ENCODE peak calls at places on chromosomes 12 and 14, in eight cellular contexts. One of them, this sample, is unnamed.

GRCh38 chr12:32198555-32198954 is 91.9 kb downstream of the BICD1 start:
- DNase-seq in iris pigment epithelial cell: peak
- DNase-seq in activated naive CD4-positive, alpha-beta T cell treated with anti-CD3 and anti-CD28 coated beads, Interleukin-2, amount 10 ng/mL, durations not matched to agents 7 days and 5 days: no peak
- DNase-seq in activated CD8-positive, alpha-beta memory T cell treated with anti-CD3 and anti-CD28 coated beads, Interleukin-2, amount 10 ng/mL, durations not matched to agents 7 days and 5 days: no peak
- DNase-seq in activated CD4-positive, alpha-beta T cell treated with anti-CD3 and anti-CD28 coated beads, Interleukin-2, amount 50 U/mL, for 1 hour: no peak
- DNase-seq in sigmoid colon: no peak
- DNase-seq in NCI-H460: peak
- DNase-seq in stimulated activated CD8-positive, alpha-beta memory T cell treated with anti-CD3 and anti-CD28 coated beads, Interleukin-7, amount 100 ng/mL, for 1 hour: no peak
- DNase-seq in this sample: no peak

GRCh38 chr12:115726691-115727090 is 550.8 kb downstream of the MED13L start:
- DNase-seq in NCI-H460: no peak
- DNase-seq in stimulated activated CD8-positive, alpha-beta memory T cell treated with anti-CD3 and anti-CD28 coated beads, Interleukin-7, amount 100 ng/mL, for 1 hour: no peak
- DNase-seq in iris pigment epithelial cell: no peak
- DNase-seq in activated CD4-positive, alpha-beta T cell treated with anti-CD3 and anti-CD28 coated beads, Interleukin-2, amount 50 U/mL, for 1 hour: no peak
- DNase-seq in activated CD8-positive, alpha-beta memory T cell treated with anti-CD3 and anti-CD28 coated beads, Interleukin-2, amount 10 ng/mL, durations not matched to agents 7 days and 5 days: no peak
- DNase-seq in sigmoid colon: no peak
- DNase-seq in activated naive CD4-positive, alpha-beta T cell treated with anti-CD3 and anti-CD28 coated beads, Interleukin-2, amount 10 ng/mL, durations not matched to agents 7 days and 5 days: no peak
- DNase-seq in this sample: no peak

GRCh38 chr12:21884942-21885341 is 56.3 kb downstream of the ABCC9 start:
- DNase-seq in iris pigment epithelial cell: no peak
- DNase-seq in activated naive CD4-positive, alpha-beta T cell treated with anti-CD3 and anti-CD28 coated beads, Interleukin-2, amount 10 ng/mL, durations not matched to agents 7 days and 5 days: no peak
- DNase-seq in activated CD8-positive, alpha-beta memory T cell treated with anti-CD3 and anti-CD28 coated beads, Interleukin-2, amount 10 ng/mL, durations not matched to agents 7 days and 5 days: no peak
- DNase-seq in stimulated activated CD8-positive, alpha-beta memory T cell treated with anti-CD3 and anti-CD28 coated beads, Interleukin-7, amount 100 ng/mL, for 1 hour: no peak
- DNase-seq in activated CD4-positive, alpha-beta T cell treated with anti-CD3 and anti-CD28 coated beads, Interleukin-2, amount 50 U/mL, for 1 hour: no peak
- DNase-seq in NCI-H460: no peak
- DNase-seq in sigmoid colon: no peak
- DNase-seq in this sample: no peak

GRCh38 chr12:46442723-46443122 is 70.2 kb upstream of the SLC38A2 start:
- DNase-seq in NCI-H460: no peak
- DNase-seq in stimulated activated CD8-positive, alpha-beta memory T cell treated with anti-CD3 and anti-CD28 coated beads, Interleukin-7, amount 100 ng/mL, for 1 hour: no peak
- DNase-seq in activated naive CD4-positive, alpha-beta T cell treated with anti-CD3 and anti-CD28 coated beads, Interleukin-2, amount 10 ng/mL, durations not matched to agents 7 days and 5 days: no peak
- DNase-seq in sigmoid colon: no peak
- DNase-seq in activated CD4-positive, alpha-beta T cell treated with anti-CD3 and anti-CD28 coated beads, Interleukin-2, amount 50 U/mL, for 1 hour: no peak
- DNase-seq in iris pigment epithelial cell: no peak
- DNase-seq in activated CD8-positive, alpha-beta memory T cell treated with anti-CD3 and anti-CD28 coated beads, Interleukin-2, amount 10 ng/mL, durations not matched to agents 7 days and 5 days: no peak
- DNase-seq in this sample: no peak

GRCh38 chr14:70894868-70895267 is 12.4 kb upstream of the PCNX1 start:
- DNase-seq in stimulated activated CD8-positive, alpha-beta memory T cell treated with anti-CD3 and anti-CD28 coated beads, Interleukin-7, amount 100 ng/mL, for 1 hour: no peak
- DNase-seq in activated naive CD4-positive, alpha-beta T cell treated with anti-CD3 and anti-CD28 coated beads, Interleukin-2, amount 10 ng/mL, durations not matched to agents 7 days and 5 days: no peak
- DNase-seq in sigmoid colon: no peak
- DNase-seq in activated CD8-positive, alpha-beta memory T cell treated with anti-CD3 and anti-CD28 coated beads, Interleukin-2, amount 10 ng/mL, durations not matched to agents 7 days and 5 days: peak
- DNase-seq in activated CD4-positive, alpha-beta T cell treated with anti-CD3 and anti-CD28 coated beads, Interleukin-2, amount 50 U/mL, for 1 hour: no peak
- DNase-seq in iris pigment epithelial cell: no peak
- DNase-seq in NCI-H460: no peak
- DNase-seq in this sample: no peak

GRCh38 chr12:46933947-46934346 is 108.2 kb upstream of the SLC38A4 start:
- DNase-seq in activated CD8-positive, alpha-beta memory T cell treated with anti-CD3 and anti-CD28 coated beads, Interleukin-2, amount 10 ng/mL, durations not matched to agents 7 days and 5 days: no peak
- DNase-seq in activated naive CD4-positive, alpha-beta T cell treated with anti-CD3 and anti-CD28 coated beads, Interleukin-2, amount 10 ng/mL, durations not matched to agents 7 days and 5 days: no peak
- DNase-seq in iris pigment epithelial cell: peak
- DNase-seq in stimulated activated CD8-positive, alpha-beta memory T cell treated with anti-CD3 and anti-CD28 coated beads, Interleukin-7, amount 100 ng/mL, for 1 hour: no peak
- DNase-seq in activated CD4-positive, alpha-beta T cell treated with anti-CD3 and anti-CD28 coated beads, Interleukin-2, amount 50 U/mL, for 1 hour: no peak
- DNase-seq in NCI-H460: peak
- DNase-seq in sigmoid colon: no peak
- DNase-seq in this sample: peak

GRCh38 chr12:81627336-81628189 is 131.6 kb downstream of the PPFIA2 start:
- DNase-seq in iris pigment epithelial cell: peak
- DNase-seq in NCI-H460: peak
- DNase-seq in activated CD8-positive, alpha-beta memory T cell treated with anti-CD3 and anti-CD28 coated beads, Interleukin-2, amount 10 ng/mL, durations not matched to agents 7 days and 5 days: no peak
- DNase-seq in stimulated activated CD8-positive, alpha-beta memory T cell treated with anti-CD3 and anti-CD28 coated beads, Interleukin-7, amount 100 ng/mL, for 1 hour: no peak
- DNase-seq in activated CD4-positive, alpha-beta T cell treated with anti-CD3 and anti-CD28 coated beads, Interleukin-2, amount 50 U/mL, for 1 hour: no peak
- DNase-seq in sigmoid colon: no peak
- DNase-seq in activated naive CD4-positive, alpha-beta T cell treated with anti-CD3 and anti-CD28 coated beads, Interleukin-2, amount 10 ng/mL, durations not matched to agents 7 days and 5 days: no peak
- DNase-seq in this sample: peak

GRCh38 chr12:46493352-46494209 is 121.0 kb upstream of the SLC38A2 start:
- DNase-seq in iris pigment epithelial cell: peak
- DNase-seq in NCI-H460: peak
- DNase-seq in activated CD8-positive, alpha-beta memory T cell treated with anti-CD3 and anti-CD28 coated beads, Interleukin-2, amount 10 ng/mL, durations not matched to agents 7 days and 5 days: no peak
- DNase-seq in activated CD4-positive, alpha-beta T cell treated with anti-CD3 and anti-CD28 coated beads, Interleukin-2, amount 50 U/mL, for 1 hour: no peak
- DNase-seq in stimulated activated CD8-positive, alpha-beta memory T cell treated with anti-CD3 and anti-CD28 coated beads, Interleukin-7, amount 100 ng/mL, for 1 hour: no peak
- DNase-seq in sigmoid colon: no peak
- DNase-seq in activated naive CD4-positive, alpha-beta T cell treated with anti-CD3 and anti-CD28 coated beads, Interleukin-2, amount 10 ng/mL, durations not matched to agents 7 days and 5 days: no peak
- DNase-seq in this sample: no peak

GRCh38 chr12:93198086-93198485 is 179.6 kb upstream of the NUDT4 start:
- DNase-seq in activated CD4-positive, alpha-beta T cell treated with anti-CD3 and anti-CD28 coated beads, Interleukin-2, amount 50 U/mL, for 1 hour: no peak
- DNase-seq in stimulated activated CD8-positive, alpha-beta memory T cell treated with anti-CD3 and anti-CD28 coated beads, Interleukin-7, amount 100 ng/mL, for 1 hour: no peak
- DNase-seq in iris pigment epithelial cell: peak
- DNase-seq in NCI-H460: peak
- DNase-seq in activated CD8-positive, alpha-beta memory T cell treated with anti-CD3 and anti-CD28 coated beads, Interleukin-2, amount 10 ng/mL, durations not matched to agents 7 days and 5 days: no peak
- DNase-seq in activated naive CD4-positive, alpha-beta T cell treated with anti-CD3 and anti-CD28 coated beads, Interleukin-2, amount 10 ng/mL, durations not matched to agents 7 days and 5 days: no peak
- DNase-seq in sigmoid colon: no peak
- DNase-seq in this sample: no peak

GRCh38 chr12:52925717-52926595 is 21.1 kb upstream of the KRT8 start:
- DNase-seq in activated CD4-positive, alpha-beta T cell treated with anti-CD3 and anti-CD28 coated beads, Interleukin-2, amount 50 U/mL, for 1 hour: no peak
- DNase-seq in activated CD8-positive, alpha-beta memory T cell treated with anti-CD3 and anti-CD28 coated beads, Interleukin-2, amount 10 ng/mL, durations not matched to agents 7 days and 5 days: no peak
- DNase-seq in activated naive CD4-positive, alpha-beta T cell treated with anti-CD3 and anti-CD28 coated beads, Interleukin-2, amount 10 ng/mL, durations not matched to agents 7 days and 5 days: no peak
- DNase-seq in iris pigment epithelial cell: no peak
- DNase-seq in NCI-H460: no peak
- DNase-seq in stimulated activated CD8-positive, alpha-beta memory T cell treated with anti-CD3 and anti-CD28 coated beads, Interleukin-7, amount 100 ng/mL, for 1 hour: no peak
- DNase-seq in sigmoid colon: no peak
- DNase-seq in this sample: no peak

GRCh38 chr14:34665785-34666425 is 36.0 kb upstream of the SNX6 start:
- DNase-seq in activated naive CD4-positive, alpha-beta T cell treated with anti-CD3 and anti-CD28 coated beads, Interleukin-2, amount 10 ng/mL, durations not matched to agents 7 days and 5 days: no peak
- DNase-seq in stimulated activated CD8-positive, alpha-beta memory T cell treated with anti-CD3 and anti-CD28 coated beads, Interleukin-7, amount 100 ng/mL, for 1 hour: no peak
- DNase-seq in sigmoid colon: no peak
- DNase-seq in iris pigment epithelial cell: peak
- DNase-seq in NCI-H460: peak
- DNase-seq in activated CD8-positive, alpha-beta memory T cell treated with anti-CD3 and anti-CD28 coated beads, Interleukin-2, amount 10 ng/mL, durations not matched to agents 7 days and 5 days: no peak
- DNase-seq in activated CD4-positive, alpha-beta T cell treated with anti-CD3 and anti-CD28 coated beads, Interleukin-2, amount 50 U/mL, for 1 hour: no peak
- DNase-seq in this sample: peak

GRCh38 chr14:50659327-50659974 is 8.7 kb downstream of the SAV1 start:
- DNase-seq in activated CD4-positive, alpha-beta T cell treated with anti-CD3 and anti-CD28 coated beads, Interleukin-2, amount 50 U/mL, for 1 hour: no peak
- DNase-seq in NCI-H460: no peak
- DNase-seq in activated naive CD4-positive, alpha-beta T cell treated with anti-CD3 and anti-CD28 coated beads, Interleukin-2, amount 10 ng/mL, durations not matched to agents 7 days and 5 days: no peak
- DNase-seq in iris pigment epithelial cell: no peak
- DNase-seq in activated CD8-positive, alpha-beta memory T cell treated with anti-CD3 and anti-CD28 coated beads, Interleukin-2, amount 10 ng/mL, durations not matched to agents 7 days and 5 days: no peak
- DNase-seq in stimulated activated CD8-positive, alpha-beta memory T cell treated with anti-CD3 and anti-CD28 coated beads, Interleukin-7, amount 100 ng/mL, for 1 hour: no peak
- DNase-seq in sigmoid colon: no peak
- DNase-seq in this sample: no peak

GRCh38 chr12:49881400-49882247 is 22.1 kb downstream of the FAIM2 start:
- DNase-seq in activated CD4-positive, alpha-beta T cell treated with anti-CD3 and anti-CD28 coated beads, Interleukin-2, amount 50 U/mL, for 1 hour: no peak
- DNase-seq in stimulated activated CD8-positive, alpha-beta memory T cell treated with anti-CD3 and anti-CD28 coated beads, Interleukin-7, amount 100 ng/mL, for 1 hour: no peak
- DNase-seq in NCI-H460: no peak
- DNase-seq in activated CD8-positive, alpha-beta memory T cell treated with anti-CD3 and anti-CD28 coated beads, Interleukin-2, amount 10 ng/mL, durations not matched to agents 7 days and 5 days: no peak
- DNase-seq in sigmoid colon: no peak
- DNase-seq in activated naive CD4-positive, alpha-beta T cell treated with anti-CD3 and anti-CD28 coated beads, Interleukin-2, amount 10 ng/mL, durations not matched to agents 7 days and 5 days: no peak
- DNase-seq in iris pigment epithelial cell: no peak
- DNase-seq in this sample: no peak

GRCh38 chr12:108589840-108590229 is 8.0 kb downstream of the TMEM119 start:
- DNase-seq in activated naive CD4-positive, alpha-beta T cell treated with anti-CD3 and anti-CD28 coated beads, Interleukin-2, amount 10 ng/mL, durations not matched to agents 7 days and 5 days: no peak
- DNase-seq in sigmoid colon: no peak
- DNase-seq in NCI-H460: no peak
- DNase-seq in iris pigment epithelial cell: no peak
- DNase-seq in activated CD8-positive, alpha-beta memory T cell treated with anti-CD3 and anti-CD28 coated beads, Interleukin-2, amount 10 ng/mL, durations not matched to agents 7 days and 5 days: no peak
- DNase-seq in activated CD4-positive, alpha-beta T cell treated with anti-CD3 and anti-CD28 coated beads, Interleukin-2, amount 50 U/mL, for 1 hour: no peak
- DNase-seq in stimulated activated CD8-positive, alpha-beta memory T cell treated with anti-CD3 and anti-CD28 coated beads, Interleukin-7, amount 100 ng/mL, for 1 hour: no peak
- DNase-seq in this sample: no peak

GRCh38 chr12:13049816-13050215 is 5.6 kb downstream of the FAM234B start:
- DNase-seq in activated CD4-positive, alpha-beta T cell treated with anti-CD3 and anti-CD28 coated beads, Interleukin-2, amount 50 U/mL, for 1 hour: no peak
- DNase-seq in activated CD8-positive, alpha-beta memory T cell treated with anti-CD3 and anti-CD28 coated beads, Interleukin-2, amount 10 ng/mL, durations not matched to agents 7 days and 5 days: no peak
- DNase-seq in iris pigment epithelial cell: peak
- DNase-seq in stimulated activated CD8-positive, alpha-beta memory T cell treated with anti-CD3 and anti-CD28 coated beads, Interleukin-7, amount 100 ng/mL, for 1 hour: no peak
- DNase-seq in activated naive CD4-positive, alpha-beta T cell treated with anti-CD3 and anti-CD28 coated beads, Interleukin-2, amount 10 ng/mL, durations not matched to agents 7 days and 5 days: no peak
- DNase-seq in NCI-H460: no peak
- DNase-seq in sigmoid colon: no peak
- DNase-seq in this sample: no peak

GRCh38 chr12:12214201-12214600 is 52.6 kb downstream of the LRP6 start:
- DNase-seq in iris pigment epithelial cell: no peak
- DNase-seq in activated CD4-positive, alpha-beta T cell treated with anti-CD3 and anti-CD28 coated beads, Interleukin-2, amount 50 U/mL, for 1 hour: no peak
- DNase-seq in activated naive CD4-positive, alpha-beta T cell treated with anti-CD3 and anti-CD28 coated beads, Interleukin-2, amount 10 ng/mL, durations not matched to agents 7 days and 5 days: no peak
- DNase-seq in sigmoid colon: no peak
- DNase-seq in NCI-H460: no peak
- DNase-seq in activated CD8-positive, alpha-beta memory T cell treated with anti-CD3 and anti-CD28 coated beads, Interleukin-2, amount 10 ng/mL, durations not matched to agents 7 days and 5 days: no peak
- DNase-seq in stimulated activated CD8-positive, alpha-beta memory T cell treated with anti-CD3 and anti-CD28 coated beads, Interleukin-7, amount 100 ng/mL, for 1 hour: no peak
- DNase-seq in this sample: peak

GRCh38 chr12:131044136-131044535 is 90.4 kb downstream of the ADGRD1 start:
- DNase-seq in NCI-H460: no peak
- DNase-seq in activated naive CD4-positive, alpha-beta T cell treated with anti-CD3 and anti-CD28 coated beads, Interleukin-2, amount 10 ng/mL, durations not matched to agents 7 days and 5 days: no peak
- DNase-seq in iris pigment epithelial cell: no peak
- DNase-seq in sigmoid colon: peak
- DNase-seq in stimulated activated CD8-positive, alpha-beta memory T cell treated with anti-CD3 and anti-CD28 coated beads, Interleukin-7, amount 100 ng/mL, for 1 hour: no peak
- DNase-seq in activated CD4-positive, alpha-beta T cell treated with anti-CD3 and anti-CD28 coated beads, Interleukin-2, amount 50 U/mL, for 1 hour: no peak
- DNase-seq in activated CD8-positive, alpha-beta memory T cell treated with anti-CD3 and anti-CD28 coated beads, Interleukin-2, amount 10 ng/mL, durations not matched to agents 7 days and 5 days: no peak
- DNase-seq in this sample: no peak

GRCh38 chr12:8987589-8988205 is 1.6 kb upstream of the KLRG1 start:
- DNase-seq in activated CD8-positive, alpha-beta memory T cell treated with anti-CD3 and anti-CD28 coated beads, Interleukin-2, amount 10 ng/mL, durations not matched to agents 7 days and 5 days: no peak
- DNase-seq in sigmoid colon: no peak
- DNase-seq in stimulated activated CD8-positive, alpha-beta memory T cell treated with anti-CD3 and anti-CD28 coated beads, Interleukin-7, amount 100 ng/mL, for 1 hour: no peak
- DNase-seq in iris pigment epithelial cell: no peak
- DNase-seq in NCI-H460: no peak
- DNase-seq in activated CD4-positive, alpha-beta T cell treated with anti-CD3 and anti-CD28 coated beads, Interleukin-2, amount 50 U/mL, for 1 hour: no peak
- DNase-seq in activated naive CD4-positive, alpha-beta T cell treated with anti-CD3 and anti-CD28 coated beads, Interleukin-2, amount 10 ng/mL, durations not matched to agents 7 days and 5 days: no peak
- DNase-seq in this sample: no peak

GRCh38 chr14:36313898-36314297 is 6.5 kb downstream of the MBIP start:
- DNase-seq in stimulated activated CD8-positive, alpha-beta memory T cell treated with anti-CD3 and anti-CD28 coated beads, Interleukin-7, amount 100 ng/mL, for 1 hour: no peak
- DNase-seq in iris pigment epithelial cell: no peak
- DNase-seq in activated CD8-positive, alpha-beta memory T cell treated with anti-CD3 and anti-CD28 coated beads, Interleukin-2, amount 10 ng/mL, durations not matched to agents 7 days and 5 days: no peak
- DNase-seq in NCI-H460: no peak
- DNase-seq in activated CD4-positive, alpha-beta T cell treated with anti-CD3 and anti-CD28 coated beads, Interleukin-2, amount 50 U/mL, for 1 hour: no peak
- DNase-seq in activated naive CD4-positive, alpha-beta T cell treated with anti-CD3 and anti-CD28 coated beads, Interleukin-2, amount 10 ng/mL, durations not matched to agents 7 days and 5 days: no peak
- DNase-seq in sigmoid colon: no peak
- DNase-seq in this sample: peak

GRCh38 chr12:85803231-85803630 is 33.0 kb downstream of the RASSF9 start:
- DNase-seq in activated naive CD4-positive, alpha-beta T cell treated with anti-CD3 and anti-CD28 coated beads, Interleukin-2, amount 10 ng/mL, durations not matched to agents 7 days and 5 days: no peak
- DNase-seq in sigmoid colon: no peak
- DNase-seq in activated CD4-positive, alpha-beta T cell treated with anti-CD3 and anti-CD28 coated beads, Interleukin-2, amount 50 U/mL, for 1 hour: no peak
- DNase-seq in NCI-H460: peak
- DNase-seq in stimulated activated CD8-positive, alpha-beta memory T cell treated with anti-CD3 and anti-CD28 coated beads, Interleukin-7, amount 100 ng/mL, for 1 hour: no peak
- DNase-seq in iris pigment epithelial cell: no peak
- DNase-seq in activated CD8-positive, alpha-beta memory T cell treated with anti-CD3 and anti-CD28 coated beads, Interleukin-2, amount 10 ng/mL, durations not matched to agents 7 days and 5 days: no peak
- DNase-seq in this sample: no peak

GRCh38 chr12:33752854-33753253 is 269.4 kb upstream of the ALG10 start:
- DNase-seq in activated CD4-positive, alpha-beta T cell treated with anti-CD3 and anti-CD28 coated beads, Interleukin-2, amount 50 U/mL, for 1 hour: no peak
- DNase-seq in iris pigment epithelial cell: peak
- DNase-seq in activated CD8-positive, alpha-beta memory T cell treated with anti-CD3 and anti-CD28 coated beads, Interleukin-2, amount 10 ng/mL, durations not matched to agents 7 days and 5 days: no peak
- DNase-seq in stimulated activated CD8-positive, alpha-beta memory T cell treated with anti-CD3 and anti-CD28 coated beads, Interleukin-7, amount 100 ng/mL, for 1 hour: no peak
- DNase-seq in activated naive CD4-positive, alpha-beta T cell treated with anti-CD3 and anti-CD28 coated beads, Interleukin-2, amount 10 ng/mL, durations not matched to agents 7 days and 5 days: no peak
- DNase-seq in NCI-H460: no peak
- DNase-seq in sigmoid colon: no peak
- DNase-seq in this sample: no peak

GRCh38 chr12:5988659-5989116 is 43.6 kb upstream of the ANO2 start:
- DNase-seq in stimulated activated CD8-positive, alpha-beta memory T cell treated with anti-CD3 and anti-CD28 coated beads, Interleukin-7, amount 100 ng/mL, for 1 hour: peak
- DNase-seq in activated CD8-positive, alpha-beta memory T cell treated with anti-CD3 and anti-CD28 coated beads, Interleukin-2, amount 10 ng/mL, durations not matched to agents 7 days and 5 days: peak
- DNase-seq in activated naive CD4-positive, alpha-beta T cell treated with anti-CD3 and anti-CD28 coated beads, Interleukin-2, amount 10 ng/mL, durations not matched to agents 7 days and 5 days: peak
- DNase-seq in sigmoid colon: peak
- DNase-seq in NCI-H460: peak
- DNase-seq in activated CD4-positive, alpha-beta T cell treated with anti-CD3 and anti-CD28 coated beads, Interleukin-2, amount 50 U/mL, for 1 hour: peak
- DNase-seq in iris pigment epithelial cell: peak
- DNase-seq in this sample: peak

GRCh38 chr14:51643137-51643536 is 8.6 kb upstream of the FRMD6 start:
- DNase-seq in sigmoid colon: no peak
- DNase-seq in activated CD4-positive, alpha-beta T cell treated with anti-CD3 and anti-CD28 coated beads, Interleukin-2, amount 50 U/mL, for 1 hour: no peak
- DNase-seq in iris pigment epithelial cell: peak
- DNase-seq in activated CD8-positive, alpha-beta memory T cell treated with anti-CD3 and anti-CD28 coated beads, Interleukin-2, amount 10 ng/mL, durations not matched to agents 7 days and 5 days: no peak
- DNase-seq in stimulated activated CD8-positive, alpha-beta memory T cell treated with anti-CD3 and anti-CD28 coated beads, Interleukin-7, amount 100 ng/mL, for 1 hour: no peak
- DNase-seq in activated naive CD4-positive, alpha-beta T cell treated with anti-CD3 and anti-CD28 coated beads, Interleukin-2, amount 10 ng/mL, durations not matched to agents 7 days and 5 days: no peak
- DNase-seq in NCI-H460: no peak
- DNase-seq in this sample: no peak

GRCh38 chr12:91813701-91814100 is 331.9 kb downstream of the BTG1 start:
- DNase-seq in sigmoid colon: no peak
- DNase-seq in NCI-H460: no peak
- DNase-seq in iris pigment epithelial cell: peak
- DNase-seq in activated naive CD4-positive, alpha-beta T cell treated with anti-CD3 and anti-CD28 coated beads, Interleukin-2, amount 10 ng/mL, durations not matched to agents 7 days and 5 days: no peak
- DNase-seq in activated CD8-positive, alpha-beta memory T cell treated with anti-CD3 and anti-CD28 coated beads, Interleukin-2, amount 10 ng/mL, durations not matched to agents 7 days and 5 days: no peak
- DNase-seq in stimulated activated CD8-positive, alpha-beta memory T cell treated with anti-CD3 and anti-CD28 coated beads, Interleukin-7, amount 100 ng/mL, for 1 hour: no peak
- DNase-seq in activated CD4-positive, alpha-beta T cell treated with anti-CD3 and anti-CD28 coated beads, Interleukin-2, amount 50 U/mL, for 1 hour: no peak
- DNase-seq in this sample: no peak

GRCh38 chr14:69694730-69695663 is 71.9 kb upstream of the SRSF5 start:
- DNase-seq in NCI-H460: no peak
- DNase-seq in activated CD8-positive, alpha-beta memory T cell treated with anti-CD3 and anti-CD28 coated beads, Interleukin-2, amount 10 ng/mL, durations not matched to agents 7 days and 5 days: no peak
- DNase-seq in sigmoid colon: no peak
- DNase-seq in activated CD4-positive, alpha-beta T cell treated with anti-CD3 and anti-CD28 coated beads, Interleukin-2, amount 50 U/mL, for 1 hour: no peak
- DNase-seq in activated naive CD4-positive, alpha-beta T cell treated with anti-CD3 and anti-CD28 coated beads, Interleukin-2, amount 10 ng/mL, durations not matched to agents 7 days and 5 days: no peak
- DNase-seq in iris pigment epithelial cell: peak
- DNase-seq in stimulated activated CD8-positive, alpha-beta memory T cell treated with anti-CD3 and anti-CD28 coated beads, Interleukin-7, amount 100 ng/mL, for 1 hour: no peak
- DNase-seq in this sample: peak

GRCh38 chr12:54725233-54725843 is 77.2 kb upstream of the DCD start:
- DNase-seq in activated naive CD4-positive, alpha-beta T cell treated with anti-CD3 and anti-CD28 coated beads, Interleukin-2, amount 10 ng/mL, durations not matched to agents 7 days and 5 days: no peak
- DNase-seq in NCI-H460: peak
- DNase-seq in activated CD8-positive, alpha-beta memory T cell treated with anti-CD3 and anti-CD28 coated beads, Interleukin-2, amount 10 ng/mL, durations not matched to agents 7 days and 5 days: no peak
- DNase-seq in activated CD4-positive, alpha-beta T cell treated with anti-CD3 and anti-CD28 coated beads, Interleukin-2, amount 50 U/mL, for 1 hour: no peak
- DNase-seq in sigmoid colon: no peak
- DNase-seq in iris pigment epithelial cell: peak
- DNase-seq in stimulated activated CD8-positive, alpha-beta memory T cell treated with anti-CD3 and anti-CD28 coated beads, Interleukin-7, amount 100 ng/mL, for 1 hour: no peak
- DNase-seq in this sample: peak

GRCh38 chr12:51281202-51281924 is 11.1 kb upstream of the SMAGP start:
- DNase-seq in iris pigment epithelial cell: peak
- DNase-seq in NCI-H460: no peak
- DNase-seq in activated CD8-positive, alpha-beta memory T cell treated with anti-CD3 and anti-CD28 coated beads, Interleukin-2, amount 10 ng/mL, durations not matched to agents 7 days and 5 days: no peak
- DNase-seq in activated CD4-positive, alpha-beta T cell treated with anti-CD3 and anti-CD28 coated beads, Interleukin-2, amount 50 U/mL, for 1 hour: no peak
- DNase-seq in sigmoid colon: no peak
- DNase-seq in activated naive CD4-positive, alpha-beta T cell treated with anti-CD3 and anti-CD28 coated beads, Interleukin-2, amount 10 ng/mL, durations not matched to agents 7 days and 5 days: no peak
- DNase-seq in stimulated activated CD8-positive, alpha-beta memory T cell treated with anti-CD3 and anti-CD28 coated beads, Interleukin-7, amount 100 ng/mL, for 1 hour: no peak
- DNase-seq in this sample: no peak

GRCh38 chr14:32702571-32702970 is 236.1 kb upstream of the NPAS3 start:
- DNase-seq in activated CD8-positive, alpha-beta memory T cell treated with anti-CD3 and anti-CD28 coated beads, Interleukin-2, amount 10 ng/mL, durations not matched to agents 7 days and 5 days: no peak
- DNase-seq in activated CD4-positive, alpha-beta T cell treated with anti-CD3 and anti-CD28 coated beads, Interleukin-2, amount 50 U/mL, for 1 hour: no peak
- DNase-seq in NCI-H460: no peak
- DNase-seq in sigmoid colon: peak
- DNase-seq in activated naive CD4-positive, alpha-beta T cell treated with anti-CD3 and anti-CD28 coated beads, Interleukin-2, amount 10 ng/mL, durations not matched to agents 7 days and 5 days: no peak
- DNase-seq in stimulated activated CD8-positive, alpha-beta memory T cell treated with anti-CD3 and anti-CD28 coated beads, Interleukin-7, amount 100 ng/mL, for 1 hour: no peak
- DNase-seq in iris pigment epithelial cell: no peak
- DNase-seq in this sample: peak

GRCh38 chr12:118500302-118500701 is 123.9 kb downstream of the SUDS3 start:
- DNase-seq in activated CD8-positive, alpha-beta memory T cell treated with anti-CD3 and anti-CD28 coated beads, Interleukin-2, amount 10 ng/mL, durations not matched to agents 7 days and 5 days: no peak
- DNase-seq in sigmoid colon: no peak
- DNase-seq in iris pigment epithelial cell: no peak
- DNase-seq in stimulated activated CD8-positive, alpha-beta memory T cell treated with anti-CD3 and anti-CD28 coated beads, Interleukin-7, amount 100 ng/mL, for 1 hour: no peak
- DNase-seq in NCI-H460: no peak
- DNase-seq in activated CD4-positive, alpha-beta T cell treated with anti-CD3 and anti-CD28 coated beads, Interleukin-2, amount 50 U/mL, for 1 hour: no peak
- DNase-seq in activated naive CD4-positive, alpha-beta T cell treated with anti-CD3 and anti-CD28 coated beads, Interleukin-2, amount 10 ng/mL, durations not matched to agents 7 days and 5 days: no peak
- DNase-seq in this sample: peak

GRCh38 chr12:12975322-12976077 is 23.5 kb upstream of the GPRC5D start:
- DNase-seq in stimulated activated CD8-positive, alpha-beta memory T cell treated with anti-CD3 and anti-CD28 coated beads, Interleukin-7, amount 100 ng/mL, for 1 hour: no peak
- DNase-seq in activated naive CD4-positive, alpha-beta T cell treated with anti-CD3 and anti-CD28 coated beads, Interleukin-2, amount 10 ng/mL, durations not matched to agents 7 days and 5 days: peak
- DNase-seq in NCI-H460: peak
- DNase-seq in iris pigment epithelial cell: peak
- DNase-seq in activated CD8-positive, alpha-beta memory T cell treated with anti-CD3 and anti-CD28 coated beads, Interleukin-2, amount 10 ng/mL, durations not matched to agents 7 days and 5 days: no peak
- DNase-seq in sigmoid colon: no peak
- DNase-seq in activated CD4-positive, alpha-beta T cell treated with anti-CD3 and anti-CD28 coated beads, Interleukin-2, amount 50 U/mL, for 1 hour: no peak
- DNase-seq in this sample: peak

This sample was measured in SK-MEL-5.